ENCODE peak calls at places on chromosomes 6 and 20, in five cellular contexts. One of them, this sample, is unnamed.

GRCh38 chr6:90285611-90286381 is 10.8 kb downstream of the BACH2 start:
- DNase-seq in astrocyte of the spinal cord: peak
- DNase-seq in Panc1: peak
- DNase-seq in heart left ventricle: peak
- DNase-seq in spleen: peak
- DNase-seq in this sample: peak

GRCh38 chr6:2970034-2970685 is 1.2 kb downstream of the SERPINB6 start:
- DNase-seq in astrocyte of the spinal cord: peak
- DNase-seq in Panc1: no peak
- DNase-seq in heart left ventricle: no peak
- DNase-seq in spleen: no peak
- DNase-seq in this sample: no peak

GRCh38 chr20:40983898-40984297 is 44.7 kb upstream of the TOP1 start:
- DNase-seq in astrocyte of the spinal cord: no peak
- DNase-seq in Panc1: no peak
- DNase-seq in heart left ventricle: no peak
- DNase-seq in spleen: no peak
- DNase-seq in this sample: no peak

GRCh38 chr20:23284009-23284408 is 66.6 kb upstream of the NXT1 start:
- DNase-seq in astrocyte of the spinal cord: no peak
- DNase-seq in Panc1: no peak
- DNase-seq in heart left ventricle: no peak
- DNase-seq in spleen: no peak
- DNase-seq in this sample: no peak

GRCh38 chr6:116246089-116246488 is 7.8 kb downstream of the TSPYL4 start:
- DNase-seq in astrocyte of the spinal cord: peak
- DNase-seq in Panc1: no peak
- DNase-seq in heart left ventricle: no peak
- DNase-seq in spleen: no peak
- DNase-seq in this sample: no peak

GRCh38 chr6:5710516-5710915 is 296.2 kb downstream of the NRN1 start:
- DNase-seq in astrocyte of the spinal cord: no peak
- DNase-seq in Panc1: no peak
- DNase-seq in heart left ventricle: no peak
- DNase-seq in spleen: no peak
- DNase-seq in this sample: no peak

GRCh38 chr6:158610319-158610968 is 34.1 kb downstream of the DYNLT1 start:
- DNase-seq in astrocyte of the spinal cord: no peak
- DNase-seq in Panc1: no peak
- DNase-seq in heart left ventricle: no peak
- DNase-seq in spleen: no peak
- DNase-seq in this sample: no peak

GRCh38 chr6:155432293-155432692 is 23.3 kb downstream of the NOX3 start:
- DNase-seq in astrocyte of the spinal cord: no peak
- DNase-seq in Panc1: no peak
- DNase-seq in heart left ventricle: no peak
- DNase-seq in spleen: no peak
- DNase-seq in this sample: no peak

GRCh38 chr6:33161354-33162320 is 30.6 kb downstream of the COL11A2 start:
- DNase-seq in astrocyte of the spinal cord: peak
- DNase-seq in Panc1: no peak
- DNase-seq in heart left ventricle: peak
- DNase-seq in spleen: peak
- DNase-seq in this sample: peak

GRCh38 chr6:88914885-88915598 is 48.4 kb downstream of the RNGTT start:
- DNase-seq in astrocyte of the spinal cord: no peak
- DNase-seq in Panc1: no peak
- DNase-seq in heart left ventricle: no peak
- DNase-seq in spleen: no peak
- DNase-seq in this sample: no peak

GRCh38 chr20:57388953-57389694 is 2.1 kb upstream of the RBM38 start:
- DNase-seq in astrocyte of the spinal cord: peak
- DNase-seq in Panc1: no peak
- DNase-seq in heart left ventricle: peak
- DNase-seq in spleen: peak
- DNase-seq in this sample: peak

GRCh38 chr6:7106752-7107577 is 796 bp upstream of the RREB1 start:
- DNase-seq in astrocyte of the spinal cord: no peak
- DNase-seq in Panc1: no peak
- DNase-seq in heart left ventricle: peak
- DNase-seq in spleen: peak
- DNase-seq in this sample: peak

DNA sequence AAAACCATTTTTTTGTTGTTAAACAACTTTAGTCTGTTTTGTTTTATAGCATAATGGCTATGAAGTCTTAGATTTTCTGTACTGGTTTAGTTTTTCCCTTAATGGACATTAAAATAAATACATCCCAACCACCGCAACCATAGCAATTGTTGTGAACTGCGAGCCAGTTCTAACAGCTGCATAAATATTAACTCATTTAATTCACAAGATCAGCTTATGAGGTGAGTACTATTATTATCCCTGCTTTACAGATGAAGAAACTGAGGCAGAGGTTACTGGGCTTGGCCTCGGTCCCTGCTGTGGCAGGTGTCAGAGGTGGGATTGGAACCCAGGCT is 23.1 kb downstream of the MOCS3 start:
- DNase-seq in astrocyte of the spinal cord: no peak
- DNase-seq in Panc1: no peak
- DNase-seq in heart left ventricle: no peak
- DNase-seq in spleen: no peak
- DNase-seq in this sample: no peak
- TF ChIP-seq CTCF in astrocyte of the spinal cord: no peak
- TF ChIP-seq CTCF in Panc1: peak
- TF ChIP-seq CTCF in heart left ventricle: no peak
- TF ChIP-seq CTCF in spleen: no peak
- TF ChIP-seq CTCF in this sample: no peak

GRCh38 chr6:106995640-106996039 is 21.1 kb upstream of the CD24 start:
- DNase-seq in astrocyte of the spinal cord: no peak
- DNase-seq in Panc1: no peak
- DNase-seq in heart left ventricle: no peak
- DNase-seq in spleen: no peak
- DNase-seq in this sample: no peak

DNA sequence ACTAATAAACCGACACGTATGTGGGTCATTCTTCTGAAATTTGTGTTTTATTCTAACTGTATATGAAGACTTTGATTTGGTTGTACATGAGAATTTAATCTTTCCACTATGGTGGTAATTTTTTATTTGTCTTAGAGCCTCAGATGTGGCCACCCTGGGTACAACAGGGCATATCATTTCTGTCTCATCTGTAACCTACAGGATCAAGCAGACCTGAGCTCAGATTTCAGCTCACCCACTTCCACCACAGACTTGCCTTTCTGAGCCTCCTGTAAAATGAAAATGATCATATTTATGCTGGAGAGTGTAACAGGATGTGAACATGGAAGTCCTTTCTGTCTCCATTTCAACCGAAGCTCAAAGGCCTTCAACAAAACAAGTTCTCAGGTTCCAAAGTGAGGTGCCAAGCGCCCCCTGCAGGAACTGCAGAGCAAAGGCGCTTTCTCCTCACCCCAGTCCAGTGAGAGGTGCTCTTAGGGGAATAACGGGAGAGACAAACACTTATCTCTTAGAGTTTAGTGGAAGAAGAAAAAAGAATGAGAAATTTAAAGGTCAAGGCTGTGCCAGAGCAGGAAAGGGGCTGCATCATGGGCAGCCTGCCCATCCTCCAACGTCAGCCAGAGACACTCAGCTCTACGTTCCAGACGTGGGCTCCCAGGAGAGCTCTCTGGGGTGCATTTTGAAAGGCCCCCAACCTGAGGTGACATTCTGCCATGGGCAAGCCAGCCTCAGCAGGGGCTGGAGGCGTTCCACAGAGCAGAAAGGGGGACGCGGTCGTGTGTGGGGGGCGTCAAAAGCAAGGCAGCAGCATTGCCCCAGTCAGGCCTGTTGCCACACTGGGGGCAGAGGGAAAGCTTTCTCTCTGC is 23.1 kb upstream of the CD24 start:
- DNase-seq in astrocyte of the spinal cord: peak
- DNase-seq in Panc1: peak
- DNase-seq in heart left ventricle: no peak
- DNase-seq in spleen: peak
- DNase-seq in this sample: peak
- TF ChIP-seq CTCF in astrocyte of the spinal cord: peak
- TF ChIP-seq CTCF in Panc1: peak
- TF ChIP-seq CTCF in heart left ventricle: peak
- TF ChIP-seq CTCF in spleen: peak
- TF ChIP-seq CTCF in this sample: peak

GRCh38 chr20:2693286-2693995 is 861 bp downstream of the EBF4 start:
- DNase-seq in astrocyte of the spinal cord: no peak
- DNase-seq in Panc1: no peak
- DNase-seq in heart left ventricle: peak
- DNase-seq in spleen: no peak
- DNase-seq in this sample: no peak
- TF ChIP-seq CTCF in astrocyte of the spinal cord: no peak
- TF ChIP-seq CTCF in Panc1: no peak
- TF ChIP-seq CTCF in heart left ventricle: no peak
- TF ChIP-seq CTCF in spleen: no peak
- TF ChIP-seq CTCF in this sample: no peak

GRCh38 chr20:1474325-1474724 is 7.7 kb upstream of the NSFL1C start:
- DNase-seq in astrocyte of the spinal cord: no peak
- DNase-seq in Panc1: no peak
- DNase-seq in heart left ventricle: no peak
- DNase-seq in spleen: no peak
- DNase-seq in this sample: no peak

GRCh38 chr20:1472556-1473243 is 6.1 kb upstream of the NSFL1C start:
- DNase-seq in astrocyte of the spinal cord: no peak
- DNase-seq in Panc1: no peak
- DNase-seq in heart left ventricle: no peak
- DNase-seq in spleen: no peak
- DNase-seq in this sample: no peak

GRCh38 chr20:1473821-1474220 is 7.2 kb upstream of the NSFL1C start:
- DNase-seq in astrocyte of the spinal cord: no peak
- DNase-seq in Panc1: no peak
- DNase-seq in heart left ventricle: no peak
- DNase-seq in spleen: no peak
- DNase-seq in this sample: no peak

GRCh38 chr20:1473244-1473635 is 6.6 kb upstream of the NSFL1C start:
- DNase-seq in astrocyte of the spinal cord: no peak
- DNase-seq in Panc1: no peak
- DNase-seq in heart left ventricle: no peak
- DNase-seq in spleen: no peak
- DNase-seq in this sample: no peak

DNA sequence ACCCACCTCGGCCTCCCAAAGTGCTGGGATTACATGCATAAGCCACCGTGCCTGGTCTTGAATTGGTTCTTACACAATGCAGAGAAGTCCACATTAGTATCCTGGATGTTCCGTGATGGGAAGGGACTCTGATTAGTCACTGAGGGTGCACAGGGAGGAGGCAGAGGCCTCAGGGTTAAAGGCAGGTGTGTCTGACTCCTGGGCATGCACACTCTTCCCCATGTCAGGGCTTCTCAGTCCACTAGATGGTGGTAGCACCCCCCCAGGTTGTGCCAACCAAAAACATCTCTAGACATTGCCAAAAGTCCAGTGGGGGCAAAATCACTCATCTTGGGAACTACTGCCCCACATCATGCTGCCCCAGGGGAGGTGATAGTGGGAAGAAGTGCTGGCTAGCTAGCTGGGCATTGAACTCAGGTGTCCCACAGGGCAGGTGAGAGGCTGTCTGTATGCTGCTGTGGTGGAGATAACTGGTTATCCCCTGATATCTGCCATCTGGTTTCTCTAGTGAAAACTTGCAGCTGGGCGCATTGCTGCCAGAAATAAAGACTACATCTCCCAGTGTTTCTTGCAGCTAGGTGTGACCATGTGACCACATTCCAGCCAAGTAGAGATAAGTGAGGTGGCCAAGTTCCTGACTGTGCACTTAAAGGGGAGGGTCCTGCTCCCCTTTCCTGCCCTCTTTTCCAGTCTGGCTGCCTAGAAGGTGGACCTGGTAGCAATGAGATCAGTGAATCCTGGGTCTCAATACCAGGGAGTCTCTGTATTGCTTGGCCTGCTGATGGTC is 8.4 kb upstream of the NSFL1C start:
- DNase-seq in astrocyte of the spinal cord: no peak
- DNase-seq in Panc1: no peak
- DNase-seq in heart left ventricle: no peak
- DNase-seq in spleen: no peak
- DNase-seq in this sample: no peak
- TF ChIP-seq CTCF in astrocyte of the spinal cord: peak
- TF ChIP-seq CTCF in Panc1: peak
- TF ChIP-seq CTCF in heart left ventricle: no peak
- TF ChIP-seq CTCF in spleen: no peak
- TF ChIP-seq CTCF in this sample: no peak

GRCh38 chr20:20052074-20052970 is at the start of the genes CFAP61 and CRNKL1:
- DNase-seq in astrocyte of the spinal cord: peak
- DNase-seq in Panc1: peak
- DNase-seq in heart left ventricle: peak
- DNase-seq in spleen: peak
- DNase-seq in this sample: peak
- TF ChIP-seq CTCF in astrocyte of the spinal cord: no peak
- TF ChIP-seq CTCF in Panc1: no peak
- TF ChIP-seq CTCF in heart left ventricle: no peak
- TF ChIP-seq CTCF in spleen: peak
- TF ChIP-seq CTCF in this sample: no peak

DNA sequence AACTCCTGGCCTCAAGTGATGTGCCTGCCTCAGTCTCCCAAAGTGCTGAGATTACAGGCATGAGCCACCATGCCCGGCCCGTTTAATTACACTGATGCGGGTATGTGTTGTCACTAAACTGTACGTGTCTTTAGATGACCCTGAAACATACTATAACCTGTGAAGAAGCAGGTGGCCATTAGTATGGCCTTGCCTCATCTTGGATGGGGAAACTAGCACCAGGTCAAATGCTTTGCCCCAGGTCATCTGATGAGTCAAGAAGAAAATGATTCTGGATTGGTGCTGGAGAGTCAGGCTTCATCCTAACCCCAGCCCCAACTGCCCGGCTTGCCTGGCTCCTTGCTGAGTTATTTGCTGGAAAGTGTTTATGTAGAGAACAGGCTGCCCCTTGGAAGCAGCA is 2.9 kb upstream of the SASH1 start:
- DNase-seq in astrocyte of the spinal cord: no peak
- DNase-seq in Panc1: no peak
- DNase-seq in heart left ventricle: no peak
- DNase-seq in spleen: no peak
- DNase-seq in this sample: no peak
- TF ChIP-seq CTCF in astrocyte of the spinal cord: no peak
- TF ChIP-seq CTCF in Panc1: no peak
- TF ChIP-seq CTCF in heart left ventricle: no peak
- TF ChIP-seq CTCF in spleen: no peak
- TF ChIP-seq CTCF in this sample: no peak

GRCh38 chr6:75855047-75855446 is 106.0 kb downstream of the MYO6 start:
- DNase-seq in astrocyte of the spinal cord: peak
- DNase-seq in Panc1: no peak
- DNase-seq in heart left ventricle: no peak
- DNase-seq in spleen: no peak
- DNase-seq in this sample: peak
- TF ChIP-seq CTCF in astrocyte of the spinal cord: peak
- TF ChIP-seq CTCF in Panc1: peak
- TF ChIP-seq CTCF in heart left ventricle: no peak
- TF ChIP-seq CTCF in spleen: no peak
- TF ChIP-seq CTCF in this sample: no peak

GRCh38 chr20:11271319-11271718 is 597.5 kb upstream of the JAG1 start:
- DNase-seq in astrocyte of the spinal cord: no peak
- DNase-seq in Panc1: no peak
- DNase-seq in heart left ventricle: no peak
- DNase-seq in spleen: no peak
- DNase-seq in this sample: no peak
- TF ChIP-seq CTCF in astrocyte of the spinal cord: peak
- TF ChIP-seq CTCF in Panc1: peak
- TF ChIP-seq CTCF in heart left ventricle: no peak
- TF ChIP-seq CTCF in spleen: no peak
- TF ChIP-seq CTCF in this sample: no peak

This sample was measured in pancreas.